ENCODE peak calls at places on chromosomes 13 and 19, in six cellular contexts. H, O, L, E, X and Q are unnamed samples.
A peak's percentile ranks its signal among the peaks of the same experiment; 100 is the strongest.

GRCh38 chr13:24272452-24273161 is 36.8 kb upstream of the C1QTNF9 start:
- DNase-seq in H (no peak), O (no peak), E (no peak), X (no peak), L (no peak), Q (no peak)

GRCh38 chr19:41308450-41309224 is 1.3 kb upstream of the CCDC97 start:
- DNase-seq in L (peak; percentile 73), H (peak; percentile 75), O (peak; percentile 76), X (peak; percentile 76), E (peak; percentile 100), Q (peak; percentile 73)

GRCh38 chr19:30158067-30158892 is 213.9 kb upstream of the ZNF536 start:
- DNase-seq in H (no peak), O (no peak), E (no peak), X (no peak), L (no peak), Q (no peak)

GRCh38 chr13:94419304-94419943 is 60.1 kb downstream of the DCT start:
- DNase-seq in X (no peak), L (no peak), E (no peak), O (no peak), H (no peak), Q (no peak)

GRCh38 chr19:19371056-19371455 is 34.4 kb upstream of the GATAD2A start:
- DNase-seq in L (peak; percentile 69), E (no peak), H (no peak), X (no peak), O (no peak), Q (no peak)

GRCh38 chr19:28403698-28404099 is 809.3 kb downstream of the UQCRFS1 start:
- DNase-seq in O (no peak), L (no peak), H (no peak), X (no peak), E (no peak), Q (no peak)

GRCh38 chr13:79171131-79172061 is 234.7 kb downstream of the RBM26 start:
- DNase-seq in H (no peak), L (no peak), X (no peak), E (no peak), O (no peak), Q (no peak)

GRCh38 chr19:1386945-1387683 is 3.4 kb downstream of the NDUFS7 start:
- DNase-seq in E (no peak), L (no peak), O (no peak), H (no peak), X (no peak), Q (no peak)

GRCh38 chr13:36362251-36362650 is 16.1 kb upstream of the SPART start:
- DNase-seq in H (no peak), X (no peak), E (no peak), L (no peak), O (no peak), Q (no peak)

GRCh38 chr19:1615156-1615765 is 10.0 kb upstream of the UQCR11 start:
- DNase-seq in E (no peak), L (no peak), O (no peak), X (no peak), H (no peak), Q (no peak)

GRCh38 chr13:110352735-110353134 is 45.7 kb downstream of the COL4A2 start:
- DNase-seq in X (no peak), O (no peak), E (peak; percentile 85), H (peak; percentile 7), L (no peak), Q (no peak)

GRCh38 chr19:49056101-49056901 is 1.2 kb downstream of the CGB7 start:
- DNase-seq in E (peak; percentile 89), L (peak; percentile 34), X (peak; percentile 23), H (peak; percentile 88), O (no peak), Q (no peak)

GRCh38 chr19:42370068-42370520 is 20.0 kb downstream of the CNFN start:
- DNase-seq in H (no peak), O (no peak), X (no peak), E (peak; percentile 81), L (no peak), Q (peak; percentile 65)

GRCh38 chr13:99357149-99357596 is 50.0 kb upstream of the GPR183 start:
- DNase-seq in H (peak; percentile 68), E (peak; percentile 22), X (no peak), L (no peak), O (peak; percentile 61), Q (no peak)

GRCh38 chr19:30062331-30063183 is 120.5 kb downstream of the URI1 start:
- DNase-seq in O (no peak), L (no peak), X (no peak), E (no peak), H (no peak), Q (no peak)

GRCh38 chr19:2552859-2553258 is 76.9 kb downstream of the GADD45B start:
- DNase-seq in X (no peak), E (no peak), L (no peak), O (peak; percentile 86), H (no peak), Q (no peak)

GRCh38 chr19:32649751-32650150 is 25.2 kb downstream of the ANKRD27 start:
- DNase-seq in X (no peak), O (no peak), H (no peak), L (no peak), E (no peak), Q (no peak)

GRCh38 chr13:60152114-60152513 is 11.6 kb downstream of the DIAPH3 start:
- DNase-seq in H (no peak), X (no peak), L (no peak), E (no peak), O (no peak), Q (no peak)

GRCh38 chr19:19032420-19033175 is 719 bp downstream of the SUGP2 start:
- DNase-seq in E (peak; percentile 90), O (peak; percentile 65), L (peak; percentile 84), X (peak; percentile 80), H (peak; percentile 92), Q (peak; percentile 95)

GRCh38 chr19:4144666-4145261 is 8.7 kb upstream of the CREB3L3 start:
- DNase-seq in L (peak; percentile 82), O (no peak), H (peak; percentile 34), E (no peak), X (no peak), Q (no peak)

GRCh38 chr13:105202384-105202783 is 1333.1 kb downstream of the EFNB2 start:
- DNase-seq in O (no peak), E (no peak), X (no peak), L (peak; percentile 19), H (no peak), Q (no peak)

GRCh38 chr13:33349314-33349995 is 63.9 kb upstream of the STARD13 start:
- DNase-seq in O (no peak), L (no peak), H (no peak), E (no peak), X (no peak), Q (no peak)

GRCh38 chr19:34173145-34173956 is 1.0 kb downstream of the LSM14A start:
- DNase-seq in L (no peak), H (peak; percentile 21), O (no peak), X (peak; percentile 82), E (peak; percentile 55), Q (peak; percentile 28)

GRCh38 chr19:1969176-1970002 is 28.4 kb downstream of the CSNK1G2 start:
- DNase-seq in X (no peak), H (no peak), L (no peak), E (no peak), O (no peak), Q (no peak)

GRCh38 chr19:58400638-58400915 is 5.1 kb downstream of the RNF225 start:
- DNase-seq in E (no peak), L (no peak), X (no peak), O (no peak), H (no peak), Q (no peak)

GRCh38 chr19:6227156-6227940 is 52.4 kb downstream of the MLLT1 start:
- DNase-seq in O (no peak), H (no peak), X (no peak), E (no peak), L (no peak), Q (no peak)

GRCh38 chr19:16078311-16078758 is 2.0 kb downstream of the TPM4 start:
- DNase-seq in L (no peak), O (no peak), X (no peak), H (no peak), E (no peak), Q (no peak)
- TF ChIP-seq ZNF274 in L (no peak), O (no peak), X (no peak), H (no peak), E (no peak), Q (no peak)

GRCh38 chr19:10417598-10418280 is 2.6 kb upstream of the PDE4A start:
- DNase-seq in E (peak; percentile 77), H (peak; percentile 40), O (no peak), L (no peak), X (no peak), Q (no peak)

GRCh38 chr19:10416380-10417257 is 3.7 kb upstream of the PDE4A start:
- DNase-seq in X (peak; percentile 83), H (peak; percentile 93), L (peak; percentile 89), E (peak; percentile 100), O (peak; percentile 60), Q (peak; percentile 80)

GRCh38 chr19:10419200-10419645 is 1.1 kb upstream of the PDE4A start:
- DNase-seq in E (no peak), H (peak; percentile 73), O (no peak), X (no peak), L (no peak), Q (no peak)

GRCh38 chr19:10418281-10419199 is 1.8 kb upstream of the PDE4A start:
- DNase-seq in H (peak; percentile 53), X (no peak), E (peak; percentile 53), L (no peak), O (no peak), Q (no peak)

GRCh38 chr19:10416083-10416379 is 4.3 kb upstream of the PDE4A start:
- DNase-seq in L (no peak), O (no peak), H (no peak), X (no peak), E (no peak), Q (no peak)
- H3K9ac ChIP-seq in L (peak overlapping the region; percentile 67), O (peak overlapping the region; percentile 46), H (peak overlapping the region; percentile 86), X (peak overlapping the region; percentile 64), E (peak overlapping the region; percentile 8), Q (peak overlapping the region; percentile 87)

DNA sequence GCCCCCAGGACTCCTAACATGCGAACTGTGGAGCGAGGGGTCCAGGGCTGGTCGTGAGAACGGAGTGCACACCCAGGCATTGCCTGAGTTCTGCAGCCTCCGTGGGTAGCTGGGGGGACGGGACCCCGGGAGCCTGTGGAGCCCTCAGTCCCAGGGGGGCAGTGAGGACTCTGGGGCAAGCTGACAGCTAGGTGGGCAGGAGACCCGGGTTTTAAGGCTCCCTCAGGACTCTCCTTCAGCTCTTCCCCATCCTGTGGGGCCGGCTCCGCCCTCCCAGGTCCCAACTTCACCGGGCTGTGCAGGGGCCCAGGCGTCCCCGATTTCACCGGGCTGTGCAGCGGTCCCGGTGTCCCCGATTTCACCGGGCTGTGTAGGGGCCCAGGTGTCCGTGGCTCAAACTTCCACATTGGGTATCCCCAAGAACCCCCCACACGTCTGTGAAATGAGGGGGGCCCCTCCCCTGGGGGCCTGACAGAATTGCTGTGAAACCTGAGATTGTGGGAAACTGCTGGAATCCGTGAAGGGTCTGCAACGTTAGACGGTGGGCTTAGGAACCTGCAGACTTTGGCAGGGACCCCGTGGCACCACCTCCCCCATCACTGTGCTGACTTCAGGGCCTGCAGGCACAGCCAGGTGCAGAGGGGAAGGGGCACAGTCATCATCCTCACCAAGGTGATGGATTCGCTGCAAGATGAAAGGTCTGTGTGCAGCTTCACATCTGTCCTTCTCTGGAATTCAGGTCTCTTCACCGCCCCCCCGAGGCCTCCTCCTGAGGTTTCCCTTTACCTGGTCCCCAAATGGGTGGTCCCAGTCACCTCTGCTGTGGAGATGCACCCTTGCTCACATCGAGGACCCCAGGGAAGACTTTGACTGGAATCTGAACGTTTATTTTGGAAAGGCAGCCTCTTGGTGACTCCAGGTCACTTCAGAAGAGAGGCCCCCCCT is 73.2 kb upstream of the MCF2L start:
- DNase-seq in O (no peak), E (no peak), X (no peak), L (no peak), H (no peak), Q (no peak)
- H3K27me3 ChIP-seq in O (no peaks in the 10 kb centered on the region), E (peaks cover 6% of the 10 kb centered on the region), X (peaks cover 14% of the 10 kb centered on the region), L (no peaks in the 10 kb centered on the region), H (peaks cover 89% of the 10 kb centered on the region), Q (peaks cover 37% of the 10 kb centered on the region)

GRCh38 chr19:54420383-54421168 is 5.3 kb downstream of the TTYH1 start:
- DNase-seq in E (peak; percentile 82), H (peak; percentile 30), O (no peak), X (peak; percentile 97), L (no peak), Q (peak; percentile 91)
- TF ChIP-seq ZNF274 in E (no peak), H (no peak), O (no peak), X (no peak), L (no peak), Q (no peak)